ENCODE peak calls at places on chromosomes 7 and 10, in nine cellular contexts. One of them, this sample, is unnamed.

GRCh38 chr10:98302711-98303365 is 34.8 kb upstream of the LOXL4 start:
- DNase-seq in NCI-H1105 treated with DMSO at 0.1 percent for 48 hours: no peak
- DNase-seq in stimulated activated naive B cell treated with anti-CD40 and anti-IgM and Interleukin-4, amounts not matched to agents 10 μg/mL and 1 μg/mL and 100 μg/mL, for 72 hours: no peak
- DNase-seq in kidney tubule cell: no peak
- DNase-seq in NCI-H1092: no peak
- DNase-seq in Daoy: no peak
- DNase-seq in naive thymus-derived CD8-positive, alpha-beta T cell: no peak
- DNase-seq in HT-29: no peak
- DNase-seq in activated CD8-positive, alpha-beta memory T cell treated with anti-CD3 and anti-CD28 coated beads for 48 hours: no peak
- DNase-seq in this sample: no peak

GRCh38 chr10:121428848-121429247 is 169.4 kb downstream of the FGFR2 start:
- DNase-seq in kidney tubule cell: no peak
- DNase-seq in naive thymus-derived CD8-positive, alpha-beta T cell: no peak
- DNase-seq in HT-29: no peak
- DNase-seq in NCI-H1092: no peak
- DNase-seq in NCI-H1105 treated with DMSO at 0.1 percent for 48 hours: no peak
- DNase-seq in activated CD8-positive, alpha-beta memory T cell treated with anti-CD3 and anti-CD28 coated beads for 48 hours: no peak
- DNase-seq in stimulated activated naive B cell treated with anti-CD40 and anti-IgM and Interleukin-4, amounts not matched to agents 10 μg/mL and 1 μg/mL and 100 μg/mL, for 72 hours: no peak
- DNase-seq in Daoy: no peak
- DNase-seq in this sample: no peak

GRCh38 chr7:111292026-111292430 is 201.1 kb downstream of the LRRN3 start:
- DNase-seq in Daoy: no peak
- DNase-seq in naive thymus-derived CD8-positive, alpha-beta T cell: no peak
- DNase-seq in NCI-H1092: no peak
- DNase-seq in kidney tubule cell: no peak
- DNase-seq in stimulated activated naive B cell treated with anti-CD40 and anti-IgM and Interleukin-4, amounts not matched to agents 10 μg/mL and 1 μg/mL and 100 μg/mL, for 72 hours: no peak
- DNase-seq in NCI-H1105 treated with DMSO at 0.1 percent for 48 hours: peak
- DNase-seq in activated CD8-positive, alpha-beta memory T cell treated with anti-CD3 and anti-CD28 coated beads for 48 hours: no peak
- DNase-seq in HT-29: no peak
- DNase-seq in this sample: no peak

GRCh38 chr7:65988084-65988483 is 6.1 kb upstream of the GUSB start:
- DNase-seq in Daoy: no peak
- DNase-seq in naive thymus-derived CD8-positive, alpha-beta T cell: no peak
- DNase-seq in activated CD8-positive, alpha-beta memory T cell treated with anti-CD3 and anti-CD28 coated beads for 48 hours: no peak
- DNase-seq in HT-29: no peak
- DNase-seq in NCI-H1092: no peak
- DNase-seq in stimulated activated naive B cell treated with anti-CD40 and anti-IgM and Interleukin-4, amounts not matched to agents 10 μg/mL and 1 μg/mL and 100 μg/mL, for 72 hours: no peak
- DNase-seq in NCI-H1105 treated with DMSO at 0.1 percent for 48 hours: no peak
- DNase-seq in kidney tubule cell: no peak
- DNase-seq in this sample: no peak

GRCh38 chr7:63093481-63093880 is 905.2 kb upstream of the ZNF722 start:
- DNase-seq in NCI-H1092: no peak
- DNase-seq in stimulated activated naive B cell treated with anti-CD40 and anti-IgM and Interleukin-4, amounts not matched to agents 10 μg/mL and 1 μg/mL and 100 μg/mL, for 72 hours: no peak
- DNase-seq in naive thymus-derived CD8-positive, alpha-beta T cell: no peak
- DNase-seq in Daoy: no peak
- DNase-seq in kidney tubule cell: no peak
- DNase-seq in NCI-H1105 treated with DMSO at 0.1 percent for 48 hours: no peak
- DNase-seq in HT-29: peak
- DNase-seq in activated CD8-positive, alpha-beta memory T cell treated with anti-CD3 and anti-CD28 coated beads for 48 hours: no peak
- DNase-seq in this sample: no peak

GRCh38 chr7:132919776-132920175 is 162.1 kb downstream of the CHCHD3 start:
- DNase-seq in Daoy: no peak
- DNase-seq in activated CD8-positive, alpha-beta memory T cell treated with anti-CD3 and anti-CD28 coated beads for 48 hours: no peak
- DNase-seq in HT-29: no peak
- DNase-seq in kidney tubule cell: no peak
- DNase-seq in stimulated activated naive B cell treated with anti-CD40 and anti-IgM and Interleukin-4, amounts not matched to agents 10 μg/mL and 1 μg/mL and 100 μg/mL, for 72 hours: no peak
- DNase-seq in NCI-H1105 treated with DMSO at 0.1 percent for 48 hours: no peak
- DNase-seq in NCI-H1092: no peak
- DNase-seq in naive thymus-derived CD8-positive, alpha-beta T cell: no peak
- DNase-seq in this sample: no peak

GRCh38 chr7:152177696-152178404 is 152.4 kb downstream of the GALNT11 start:
- DNase-seq in HT-29: no peak
- DNase-seq in naive thymus-derived CD8-positive, alpha-beta T cell: no peak
- DNase-seq in NCI-H1105 treated with DMSO at 0.1 percent for 48 hours: no peak
- DNase-seq in NCI-H1092: no peak
- DNase-seq in Daoy: no peak
- DNase-seq in activated CD8-positive, alpha-beta memory T cell treated with anti-CD3 and anti-CD28 coated beads for 48 hours: no peak
- DNase-seq in stimulated activated naive B cell treated with anti-CD40 and anti-IgM and Interleukin-4, amounts not matched to agents 10 μg/mL and 1 μg/mL and 100 μg/mL, for 72 hours: no peak
- DNase-seq in kidney tubule cell: no peak
- DNase-seq in this sample: no peak

GRCh38 chr10:63671317-63671937 is 150.2 kb downstream of the REEP3 start:
- DNase-seq in NCI-H1092: peak
- DNase-seq in NCI-H1105 treated with DMSO at 0.1 percent for 48 hours: peak
- DNase-seq in kidney tubule cell: no peak
- DNase-seq in HT-29: no peak
- DNase-seq in Daoy: no peak
- DNase-seq in stimulated activated naive B cell treated with anti-CD40 and anti-IgM and Interleukin-4, amounts not matched to agents 10 μg/mL and 1 μg/mL and 100 μg/mL, for 72 hours: no peak
- DNase-seq in naive thymus-derived CD8-positive, alpha-beta T cell: no peak
- DNase-seq in activated CD8-positive, alpha-beta memory T cell treated with anti-CD3 and anti-CD28 coated beads for 48 hours: no peak
- DNase-seq in this sample: no peak

GRCh38 chr7:94324380-94325120 is 70.1 kb upstream of the COL1A2 start:
- DNase-seq in NCI-H1092: no peak
- DNase-seq in Daoy: no peak
- DNase-seq in NCI-H1105 treated with DMSO at 0.1 percent for 48 hours: no peak
- DNase-seq in stimulated activated naive B cell treated with anti-CD40 and anti-IgM and Interleukin-4, amounts not matched to agents 10 μg/mL and 1 μg/mL and 100 μg/mL, for 72 hours: no peak
- DNase-seq in HT-29: no peak
- DNase-seq in naive thymus-derived CD8-positive, alpha-beta T cell: no peak
- DNase-seq in kidney tubule cell: no peak
- DNase-seq in activated CD8-positive, alpha-beta memory T cell treated with anti-CD3 and anti-CD28 coated beads for 48 hours: no peak
- DNase-seq in this sample: no peak

GRCh38 chr7:68125173-68125572 is 1128.5 kb downstream of the TYW1 start:
- DNase-seq in HT-29: no peak
- DNase-seq in Daoy: no peak
- DNase-seq in NCI-H1105 treated with DMSO at 0.1 percent for 48 hours: peak
- DNase-seq in activated CD8-positive, alpha-beta memory T cell treated with anti-CD3 and anti-CD28 coated beads for 48 hours: no peak
- DNase-seq in naive thymus-derived CD8-positive, alpha-beta T cell: no peak
- DNase-seq in kidney tubule cell: no peak
- DNase-seq in NCI-H1092: no peak
- DNase-seq in stimulated activated naive B cell treated with anti-CD40 and anti-IgM and Interleukin-4, amounts not matched to agents 10 μg/mL and 1 μg/mL and 100 μg/mL, for 72 hours: no peak
- DNase-seq in this sample: no peak

GRCh38 chr10:70626056-70626455 is 23.5 kb upstream of the PRF1 start:
- DNase-seq in Daoy: no peak
- DNase-seq in NCI-H1105 treated with DMSO at 0.1 percent for 48 hours: no peak
- DNase-seq in NCI-H1092: no peak
- DNase-seq in HT-29: no peak
- DNase-seq in kidney tubule cell: no peak
- DNase-seq in naive thymus-derived CD8-positive, alpha-beta T cell: no peak
- DNase-seq in activated CD8-positive, alpha-beta memory T cell treated with anti-CD3 and anti-CD28 coated beads for 48 hours: no peak
- DNase-seq in stimulated activated naive B cell treated with anti-CD40 and anti-IgM and Interleukin-4, amounts not matched to agents 10 μg/mL and 1 μg/mL and 100 μg/mL, for 72 hours: no peak
- DNase-seq in this sample: no peak

GRCh38 chr7:142790565-142790964 is 19.8 kb downstream of the PRSS2 start:
- DNase-seq in Daoy: no peak
- DNase-seq in NCI-H1092: no peak
- DNase-seq in activated CD8-positive, alpha-beta memory T cell treated with anti-CD3 and anti-CD28 coated beads for 48 hours: no peak
- DNase-seq in naive thymus-derived CD8-positive, alpha-beta T cell: no peak
- DNase-seq in NCI-H1105 treated with DMSO at 0.1 percent for 48 hours: no peak
- DNase-seq in kidney tubule cell: no peak
- DNase-seq in stimulated activated naive B cell treated with anti-CD40 and anti-IgM and Interleukin-4, amounts not matched to agents 10 μg/mL and 1 μg/mL and 100 μg/mL, for 72 hours: no peak
- DNase-seq in HT-29: no peak
- DNase-seq in this sample: no peak

GRCh38 chr10:124094419-124094785 is 1.0 kb upstream of the CHST15 start:
- DNase-seq in kidney tubule cell: no peak
- DNase-seq in NCI-H1092: no peak
- DNase-seq in naive thymus-derived CD8-positive, alpha-beta T cell: no peak
- DNase-seq in stimulated activated naive B cell treated with anti-CD40 and anti-IgM and Interleukin-4, amounts not matched to agents 10 μg/mL and 1 μg/mL and 100 μg/mL, for 72 hours: no peak
- DNase-seq in Daoy: no peak
- DNase-seq in NCI-H1105 treated with DMSO at 0.1 percent for 48 hours: no peak
- DNase-seq in HT-29: no peak
- DNase-seq in activated CD8-positive, alpha-beta memory T cell treated with anti-CD3 and anti-CD28 coated beads for 48 hours: no peak
- DNase-seq in this sample: peak

GRCh38 chr7:115613836-115614235 is 416.7 kb downstream of the TFEC start:
- DNase-seq in kidney tubule cell: peak
- DNase-seq in naive thymus-derived CD8-positive, alpha-beta T cell: no peak
- DNase-seq in Daoy: peak
- DNase-seq in NCI-H1092: no peak
- DNase-seq in activated CD8-positive, alpha-beta memory T cell treated with anti-CD3 and anti-CD28 coated beads for 48 hours: no peak
- DNase-seq in stimulated activated naive B cell treated with anti-CD40 and anti-IgM and Interleukin-4, amounts not matched to agents 10 μg/mL and 1 μg/mL and 100 μg/mL, for 72 hours: no peak
- DNase-seq in HT-29: no peak
- DNase-seq in NCI-H1105 treated with DMSO at 0.1 percent for 48 hours: no peak
- DNase-seq in this sample: no peak

GRCh38 chr7:91034459-91035368 is 229.5 kb upstream of the FZD1 start:
- DNase-seq in NCI-H1105 treated with DMSO at 0.1 percent for 48 hours: peak
- DNase-seq in kidney tubule cell: peak
- DNase-seq in HT-29: peak
- DNase-seq in naive thymus-derived CD8-positive, alpha-beta T cell: no peak
- DNase-seq in Daoy: peak
- DNase-seq in stimulated activated naive B cell treated with anti-CD40 and anti-IgM and Interleukin-4, amounts not matched to agents 10 μg/mL and 1 μg/mL and 100 μg/mL, for 72 hours: peak
- DNase-seq in activated CD8-positive, alpha-beta memory T cell treated with anti-CD3 and anti-CD28 coated beads for 48 hours: no peak
- DNase-seq in NCI-H1092: peak
- DNase-seq in this sample: peak

GRCh38 chr10:132181691-132182425 is 4.9 kb upstream of the DPYSL4 start:
- DNase-seq in HT-29: no peak
- DNase-seq in NCI-H1092: no peak
- DNase-seq in Daoy: no peak
- DNase-seq in naive thymus-derived CD8-positive, alpha-beta T cell: no peak
- DNase-seq in stimulated activated naive B cell treated with anti-CD40 and anti-IgM and Interleukin-4, amounts not matched to agents 10 μg/mL and 1 μg/mL and 100 μg/mL, for 72 hours: no peak
- DNase-seq in activated CD8-positive, alpha-beta memory T cell treated with anti-CD3 and anti-CD28 coated beads for 48 hours: no peak
- DNase-seq in NCI-H1105 treated with DMSO at 0.1 percent for 48 hours: no peak
- DNase-seq in kidney tubule cell: no peak
- DNase-seq in this sample: no peak

GRCh38 chr10:60041489-60042133 is 135.3 kb upstream of the CCDC6 start:
- DNase-seq in NCI-H1092: no peak
- DNase-seq in activated CD8-positive, alpha-beta memory T cell treated with anti-CD3 and anti-CD28 coated beads for 48 hours: no peak
- DNase-seq in naive thymus-derived CD8-positive, alpha-beta T cell: no peak
- DNase-seq in stimulated activated naive B cell treated with anti-CD40 and anti-IgM and Interleukin-4, amounts not matched to agents 10 μg/mL and 1 μg/mL and 100 μg/mL, for 72 hours: no peak
- DNase-seq in Daoy: no peak
- DNase-seq in kidney tubule cell: no peak
- DNase-seq in HT-29: no peak
- DNase-seq in NCI-H1105 treated with DMSO at 0.1 percent for 48 hours: no peak
- DNase-seq in this sample: no peak

GRCh38 chr7:831596-832291 is 532 bp upstream of the SUN1 start:
- DNase-seq in NCI-H1105 treated with DMSO at 0.1 percent for 48 hours: no peak
- DNase-seq in HT-29: peak
- DNase-seq in Daoy: peak
- DNase-seq in stimulated activated naive B cell treated with anti-CD40 and anti-IgM and Interleukin-4, amounts not matched to agents 10 μg/mL and 1 μg/mL and 100 μg/mL, for 72 hours: no peak
- DNase-seq in naive thymus-derived CD8-positive, alpha-beta T cell: no peak
- DNase-seq in NCI-H1092: no peak
- DNase-seq in activated CD8-positive, alpha-beta memory T cell treated with anti-CD3 and anti-CD28 coated beads for 48 hours: no peak
- DNase-seq in kidney tubule cell: peak
- DNase-seq in this sample: no peak

GRCh38 chr7:109256762-109257560 is 687.3 kb downstream of the DNAJB9 start:
- DNase-seq in HT-29: no peak
- DNase-seq in Daoy: no peak
- DNase-seq in stimulated activated naive B cell treated with anti-CD40 and anti-IgM and Interleukin-4, amounts not matched to agents 10 μg/mL and 1 μg/mL and 100 μg/mL, for 72 hours: no peak
- DNase-seq in NCI-H1092: no peak
- DNase-seq in naive thymus-derived CD8-positive, alpha-beta T cell: no peak
- DNase-seq in kidney tubule cell: no peak
- DNase-seq in activated CD8-positive, alpha-beta memory T cell treated with anti-CD3 and anti-CD28 coated beads for 48 hours: no peak
- DNase-seq in NCI-H1105 treated with DMSO at 0.1 percent for 48 hours: no peak
- DNase-seq in this sample: no peak

GRCh38 chr10:84214612-84215235 is 10.6 kb downstream of the LRIT2 start:
- DNase-seq in stimulated activated naive B cell treated with anti-CD40 and anti-IgM and Interleukin-4, amounts not matched to agents 10 μg/mL and 1 μg/mL and 100 μg/mL, for 72 hours: peak
- DNase-seq in NCI-H1092: no peak
- DNase-seq in kidney tubule cell: peak
- DNase-seq in naive thymus-derived CD8-positive, alpha-beta T cell: no peak
- DNase-seq in NCI-H1105 treated with DMSO at 0.1 percent for 48 hours: no peak
- DNase-seq in HT-29: peak
- DNase-seq in activated CD8-positive, alpha-beta memory T cell treated with anti-CD3 and anti-CD28 coated beads for 48 hours: no peak
- DNase-seq in Daoy: peak
- DNase-seq in this sample: no peak

GRCh38 chr7:158819571-158820203 is 9.6 kb downstream of the ESYT2 start:
- DNase-seq in HT-29: peak
- DNase-seq in Daoy: peak
- DNase-seq in activated CD8-positive, alpha-beta memory T cell treated with anti-CD3 and anti-CD28 coated beads for 48 hours: no peak
- DNase-seq in naive thymus-derived CD8-positive, alpha-beta T cell: no peak
- DNase-seq in stimulated activated naive B cell treated with anti-CD40 and anti-IgM and Interleukin-4, amounts not matched to agents 10 μg/mL and 1 μg/mL and 100 μg/mL, for 72 hours: no peak
- DNase-seq in NCI-H1092: no peak
- DNase-seq in kidney tubule cell: no peak
- DNase-seq in NCI-H1105 treated with DMSO at 0.1 percent for 48 hours: no peak
- DNase-seq in this sample: no peak

GRCh38 chr7:134044682-134045081 is 82.5 kb upstream of the LRGUK start:
- DNase-seq in activated CD8-positive, alpha-beta memory T cell treated with anti-CD3 and anti-CD28 coated beads for 48 hours: no peak
- DNase-seq in stimulated activated naive B cell treated with anti-CD40 and anti-IgM and Interleukin-4, amounts not matched to agents 10 μg/mL and 1 μg/mL and 100 μg/mL, for 72 hours: no peak
- DNase-seq in naive thymus-derived CD8-positive, alpha-beta T cell: no peak
- DNase-seq in NCI-H1105 treated with DMSO at 0.1 percent for 48 hours: no peak
- DNase-seq in Daoy: no peak
- DNase-seq in kidney tubule cell: peak
- DNase-seq in HT-29: no peak
- DNase-seq in NCI-H1092: no peak
- DNase-seq in this sample: no peak

GRCh38 chr7:111735661-111736323 is 173.5 kb upstream of the IMMP2L start:
- DNase-seq in naive thymus-derived CD8-positive, alpha-beta T cell: peak
- DNase-seq in stimulated activated naive B cell treated with anti-CD40 and anti-IgM and Interleukin-4, amounts not matched to agents 10 μg/mL and 1 μg/mL and 100 μg/mL, for 72 hours: peak
- DNase-seq in Daoy: peak
- DNase-seq in kidney tubule cell: peak
- DNase-seq in NCI-H1105 treated with DMSO at 0.1 percent for 48 hours: peak
- DNase-seq in NCI-H1092: peak
- DNase-seq in activated CD8-positive, alpha-beta memory T cell treated with anti-CD3 and anti-CD28 coated beads for 48 hours: no peak
- DNase-seq in HT-29: peak
- DNase-seq in this sample: peak

GRCh38 chr10:87642486-87642885 is 17.2 kb upstream of the PAPSS2 start:
- DNase-seq in activated CD8-positive, alpha-beta memory T cell treated with anti-CD3 and anti-CD28 coated beads for 48 hours: no peak
- DNase-seq in Daoy: no peak
- DNase-seq in kidney tubule cell: no peak
- DNase-seq in HT-29: no peak
- DNase-seq in NCI-H1105 treated with DMSO at 0.1 percent for 48 hours: no peak
- DNase-seq in stimulated activated naive B cell treated with anti-CD40 and anti-IgM and Interleukin-4, amounts not matched to agents 10 μg/mL and 1 μg/mL and 100 μg/mL, for 72 hours: no peak
- DNase-seq in NCI-H1092: no peak
- DNase-seq in naive thymus-derived CD8-positive, alpha-beta T cell: no peak
- DNase-seq in this sample: no peak

GRCh38 chr10:58930497-58930896 is 245.9 kb upstream of the PHYHIPL start:
- DNase-seq in stimulated activated naive B cell treated with anti-CD40 and anti-IgM and Interleukin-4, amounts not matched to agents 10 μg/mL and 1 μg/mL and 100 μg/mL, for 72 hours: no peak
- DNase-seq in naive thymus-derived CD8-positive, alpha-beta T cell: no peak
- DNase-seq in Daoy: no peak
- DNase-seq in HT-29: no peak
- DNase-seq in NCI-H1105 treated with DMSO at 0.1 percent for 48 hours: no peak
- DNase-seq in activated CD8-positive, alpha-beta memory T cell treated with anti-CD3 and anti-CD28 coated beads for 48 hours: no peak
- DNase-seq in kidney tubule cell: no peak
- DNase-seq in NCI-H1092: no peak
- DNase-seq in this sample: no peak

GRCh38 chr7:25124485-25125136 is 449 bp downstream of the CYCS start:
- DNase-seq in activated CD8-positive, alpha-beta memory T cell treated with anti-CD3 and anti-CD28 coated beads for 48 hours: no peak
- DNase-seq in NCI-H1105 treated with DMSO at 0.1 percent for 48 hours: no peak
- DNase-seq in NCI-H1092: peak
- DNase-seq in Daoy: no peak
- DNase-seq in kidney tubule cell: peak
- DNase-seq in stimulated activated naive B cell treated with anti-CD40 and anti-IgM and Interleukin-4, amounts not matched to agents 10 μg/mL and 1 μg/mL and 100 μg/mL, for 72 hours: no peak
- DNase-seq in naive thymus-derived CD8-positive, alpha-beta T cell: no peak
- DNase-seq in HT-29: no peak
- DNase-seq in this sample: no peak

GRCh38 chr10:78470267-78471103 is 436.8 kb downstream of the RPS24 start:
- DNase-seq in naive thymus-derived CD8-positive, alpha-beta T cell: no peak
- DNase-seq in kidney tubule cell: peak
- DNase-seq in Daoy: peak
- DNase-seq in NCI-H1105 treated with DMSO at 0.1 percent for 48 hours: peak
- DNase-seq in activated CD8-positive, alpha-beta memory T cell treated with anti-CD3 and anti-CD28 coated beads for 48 hours: no peak
- DNase-seq in stimulated activated naive B cell treated with anti-CD40 and anti-IgM and Interleukin-4, amounts not matched to agents 10 μg/mL and 1 μg/mL and 100 μg/mL, for 72 hours: no peak
- DNase-seq in HT-29: no peak
- DNase-seq in NCI-H1092: peak
- DNase-seq in this sample: no peak

GRCh38 chr10:46311501-46311951 is 24.7 kb downstream of the ANTXRL start:
- DNase-seq in Daoy: no peak
- DNase-seq in naive thymus-derived CD8-positive, alpha-beta T cell: no peak
- DNase-seq in activated CD8-positive, alpha-beta memory T cell treated with anti-CD3 and anti-CD28 coated beads for 48 hours: no peak
- DNase-seq in stimulated activated naive B cell treated with anti-CD40 and anti-IgM and Interleukin-4, amounts not matched to agents 10 μg/mL and 1 μg/mL and 100 μg/mL, for 72 hours: no peak
- DNase-seq in HT-29: no peak
- DNase-seq in NCI-H1092: no peak
- DNase-seq in kidney tubule cell: no peak
- DNase-seq in NCI-H1105 treated with DMSO at 0.1 percent for 48 hours: no peak
- DNase-seq in this sample: no peak

GRCh38 chr10:77710759-77711682 is 73.4 kb upstream of the KCNMA1 start:
- DNase-seq in HT-29: peak
- DNase-seq in stimulated activated naive B cell treated with anti-CD40 and anti-IgM and Interleukin-4, amounts not matched to agents 10 μg/mL and 1 μg/mL and 100 μg/mL, for 72 hours: peak
- DNase-seq in naive thymus-derived CD8-positive, alpha-beta T cell: peak
- DNase-seq in kidney tubule cell: peak
- DNase-seq in activated CD8-positive, alpha-beta memory T cell treated with anti-CD3 and anti-CD28 coated beads for 48 hours: peak
- DNase-seq in NCI-H1105 treated with DMSO at 0.1 percent for 48 hours: peak
- DNase-seq in Daoy: peak
- DNase-seq in NCI-H1092: peak
- DNase-seq in this sample: peak

GRCh38 chr7:50648570-50649169 is 83.5 kb upstream of the DDC start:
- DNase-seq in Daoy: no peak
- DNase-seq in stimulated activated naive B cell treated with anti-CD40 and anti-IgM and Interleukin-4, amounts not matched to agents 10 μg/mL and 1 μg/mL and 100 μg/mL, for 72 hours: no peak
- DNase-seq in NCI-H1092: no peak
- DNase-seq in activated CD8-positive, alpha-beta memory T cell treated with anti-CD3 and anti-CD28 coated beads for 48 hours: no peak
- DNase-seq in naive thymus-derived CD8-positive, alpha-beta T cell: no peak
- DNase-seq in kidney tubule cell: no peak
- DNase-seq in HT-29: no peak
- DNase-seq in NCI-H1105 treated with DMSO at 0.1 percent for 48 hours: no peak
- DNase-seq in this sample: no peak

GRCh38 chr7:32501522-32501921 is 6.2 kb downstream of the AVL9 start:
- DNase-seq in NCI-H1105 treated with DMSO at 0.1 percent for 48 hours: no peak
- DNase-seq in naive thymus-derived CD8-positive, alpha-beta T cell: no peak
- DNase-seq in NCI-H1092: no peak
- DNase-seq in activated CD8-positive, alpha-beta memory T cell treated with anti-CD3 and anti-CD28 coated beads for 48 hours: no peak
- DNase-seq in stimulated activated naive B cell treated with anti-CD40 and anti-IgM and Interleukin-4, amounts not matched to agents 10 μg/mL and 1 μg/mL and 100 μg/mL, for 72 hours: no peak
- DNase-seq in HT-29: no peak
- DNase-seq in Daoy: peak
- DNase-seq in kidney tubule cell: peak
- DNase-seq in this sample: no peak

This sample was measured in hippocampal formation.